ENCODE peak calls at places on chromosomes 12 and 14, in nine cellular contexts. One of them, this sample, is unnamed.

GRCh38 chr12:51694146-51694545 is 103.1 kb downstream of the SCN8A start:
- DNase-seq in tibial nerve: no peak
- DNase-seq in choroid plexus epithelial cell: no peak
- DNase-seq in tibial artery: no peak
- DNase-seq in Caco-2: peak
- DNase-seq in body of pancreas: no peak
- DNase-seq in AG09309: no peak
- DNase-seq in testis: no peak
- DNase-seq in CD8-positive, alpha-beta T cell: no peak
- DNase-seq in this sample: no peak

GRCh38 chr14:76640923-76641395 is 120.3 kb upstream of the VASH1 start:
- DNase-seq in tibial artery: no peak
- DNase-seq in tibial nerve: no peak
- DNase-seq in AG09309: no peak
- DNase-seq in testis: no peak
- DNase-seq in CD8-positive, alpha-beta T cell: no peak
- DNase-seq in Caco-2: no peak
- DNase-seq in choroid plexus epithelial cell: no peak
- DNase-seq in body of pancreas: no peak
- DNase-seq in this sample: no peak

GRCh38 chr14:76706811-76707210 is 54.5 kb upstream of the VASH1 start:
- DNase-seq in choroid plexus epithelial cell: no peak
- DNase-seq in CD8-positive, alpha-beta T cell: no peak
- DNase-seq in body of pancreas: no peak
- DNase-seq in AG09309: no peak
- DNase-seq in tibial artery: no peak
- DNase-seq in Caco-2: no peak
- DNase-seq in tibial nerve: no peak
- DNase-seq in testis: no peak
- DNase-seq in this sample: no peak

GRCh38 chr12:16189849-16190248 is 87.6 kb downstream of the SLC15A5 start:
- DNase-seq in choroid plexus epithelial cell: peak
- DNase-seq in CD8-positive, alpha-beta T cell: no peak
- DNase-seq in Caco-2: peak
- DNase-seq in AG09309: no peak
- DNase-seq in tibial artery: no peak
- DNase-seq in testis: no peak
- DNase-seq in tibial nerve: no peak
- DNase-seq in body of pancreas: no peak
- DNase-seq in this sample: no peak

GRCh38 chr14:94124582-94125377 is 4.6 kb downstream of the IFI27L2 start:
- DNase-seq in testis: peak
- DNase-seq in CD8-positive, alpha-beta T cell: no peak
- DNase-seq in tibial nerve: no peak
- DNase-seq in tibial artery: no peak
- DNase-seq in AG09309: no peak
- DNase-seq in choroid plexus epithelial cell: no peak
- DNase-seq in body of pancreas: no peak
- DNase-seq in Caco-2: no peak
- DNase-seq in this sample: no peak

GRCh38 chr12:91813701-91814100 is 331.9 kb downstream of the BTG1 start:
- DNase-seq in choroid plexus epithelial cell: no peak
- DNase-seq in tibial artery: no peak
- DNase-seq in CD8-positive, alpha-beta T cell: no peak
- DNase-seq in body of pancreas: no peak
- DNase-seq in testis: no peak
- DNase-seq in Caco-2: no peak
- DNase-seq in AG09309: peak
- DNase-seq in tibial nerve: no peak
- DNase-seq in this sample: no peak

GRCh38 chr12:51669996-51670395 is 79.0 kb downstream of the SCN8A start:
- DNase-seq in testis: no peak
- DNase-seq in body of pancreas: no peak
- DNase-seq in choroid plexus epithelial cell: no peak
- DNase-seq in CD8-positive, alpha-beta T cell: no peak
- DNase-seq in tibial nerve: no peak
- DNase-seq in Caco-2: no peak
- DNase-seq in tibial artery: no peak
- DNase-seq in AG09309: no peak
- DNase-seq in this sample: no peak

GRCh38 chr12:124231980-124232653 is 62.8 kb upstream of the RFLNA start:
- DNase-seq in choroid plexus epithelial cell: no peak
- DNase-seq in AG09309: no peak
- DNase-seq in testis: no peak
- DNase-seq in body of pancreas: no peak
- DNase-seq in Caco-2: peak
- DNase-seq in tibial artery: no peak
- DNase-seq in CD8-positive, alpha-beta T cell: no peak
- DNase-seq in tibial nerve: no peak
- DNase-seq in this sample: no peak

GRCh38 chr12:56935752-56936151 is 1.5 kb upstream of the SDR9C7 start:
- DNase-seq in Caco-2: no peak
- DNase-seq in AG09309: no peak
- DNase-seq in body of pancreas: no peak
- DNase-seq in testis: no peak
- DNase-seq in choroid plexus epithelial cell: no peak
- DNase-seq in tibial nerve: no peak
- DNase-seq in CD8-positive, alpha-beta T cell: no peak
- DNase-seq in tibial artery: no peak
- DNase-seq in this sample: no peak

GRCh38 chr12:101792046-101792931 is 38.5 kb downstream of the GNPTAB start:
- DNase-seq in testis: no peak
- DNase-seq in tibial nerve: no peak
- DNase-seq in Caco-2: peak
- DNase-seq in tibial artery: no peak
- DNase-seq in AG09309: no peak
- DNase-seq in choroid plexus epithelial cell: peak
- DNase-seq in CD8-positive, alpha-beta T cell: no peak
- DNase-seq in body of pancreas: no peak
- DNase-seq in this sample: no peak

GRCh38 chr14:74720526-74720925 is 7.6 kb downstream of the FCF1 start:
- DNase-seq in testis: no peak
- DNase-seq in AG09309: no peak
- DNase-seq in Caco-2: no peak
- DNase-seq in tibial artery: no peak
- DNase-seq in choroid plexus epithelial cell: peak
- DNase-seq in body of pancreas: no peak
- DNase-seq in tibial nerve: no peak
- DNase-seq in CD8-positive, alpha-beta T cell: no peak
- DNase-seq in this sample: no peak

GRCh38 chr12:40015360-40015759 is 90.5 kb downstream of the SLC2A13 start:
- DNase-seq in choroid plexus epithelial cell: no peak
- DNase-seq in testis: no peak
- DNase-seq in AG09309: no peak
- DNase-seq in tibial nerve: no peak
- DNase-seq in Caco-2: no peak
- DNase-seq in CD8-positive, alpha-beta T cell: no peak
- DNase-seq in body of pancreas: no peak
- DNase-seq in tibial artery: no peak
- DNase-seq in this sample: no peak

GRCh38 chr12:7154042-7154441 is 23.9 kb downstream of the CLSTN3 start:
- DNase-seq in tibial artery: no peak
- DNase-seq in body of pancreas: no peak
- DNase-seq in testis: no peak
- DNase-seq in tibial nerve: no peak
- DNase-seq in Caco-2: no peak
- DNase-seq in AG09309: no peak
- DNase-seq in CD8-positive, alpha-beta T cell: no peak
- DNase-seq in choroid plexus epithelial cell: no peak
- DNase-seq in this sample: no peak

GRCh38 chr12:115090783-115091182 is 406.8 kb upstream of the TBX3 start:
- DNase-seq in choroid plexus epithelial cell: no peak
- DNase-seq in Caco-2: no peak
- DNase-seq in tibial nerve: no peak
- DNase-seq in CD8-positive, alpha-beta T cell: no peak
- DNase-seq in body of pancreas: no peak
- DNase-seq in testis: no peak
- DNase-seq in AG09309: no peak
- DNase-seq in tibial artery: no peak
- DNase-seq in this sample: no peak

GRCh38 chr12:78157199-78157598 is 326.5 kb downstream of the NAV3 start:
- DNase-seq in testis: no peak
- DNase-seq in tibial artery: no peak
- DNase-seq in tibial nerve: no peak
- DNase-seq in Caco-2: no peak
- DNase-seq in AG09309: no peak
- DNase-seq in body of pancreas: no peak
- DNase-seq in CD8-positive, alpha-beta T cell: no peak
- DNase-seq in choroid plexus epithelial cell: no peak
- DNase-seq in this sample: no peak

GRCh38 chr14:64440494-64440893 is 24.8 kb upstream of the AKAP5 start:
- DNase-seq in choroid plexus epithelial cell: peak
- DNase-seq in CD8-positive, alpha-beta T cell: no peak
- DNase-seq in testis: no peak
- DNase-seq in tibial artery: no peak
- DNase-seq in Caco-2: no peak
- DNase-seq in AG09309: peak
- DNase-seq in body of pancreas: no peak
- DNase-seq in tibial nerve: no peak
- DNase-seq in this sample: no peak

GRCh38 chr14:73740921-73741326 is 26.7 kb upstream of the PNMA1 start:
- DNase-seq in choroid plexus epithelial cell: peak
- DNase-seq in tibial nerve: peak
- DNase-seq in AG09309: no peak
- DNase-seq in testis: peak
- DNase-seq in body of pancreas: peak
- DNase-seq in CD8-positive, alpha-beta T cell: no peak
- DNase-seq in tibial artery: peak
- DNase-seq in Caco-2: peak
- DNase-seq in this sample: no peak

GRCh38 chr14:105213396-105213795 is 32.3 kb upstream of the NUDT14 start:
- DNase-seq in AG09309: no peak
- DNase-seq in CD8-positive, alpha-beta T cell: no peak
- DNase-seq in Caco-2: no peak
- DNase-seq in tibial nerve: no peak
- DNase-seq in tibial artery: no peak
- DNase-seq in body of pancreas: no peak
- DNase-seq in testis: no peak
- DNase-seq in choroid plexus epithelial cell: no peak
- DNase-seq in this sample: no peak

GRCh38 chr12:34286934-34287333 is 264.6 kb downstream of the ALG10 start:
- DNase-seq in Caco-2: no peak
- DNase-seq in AG09309: no peak
- DNase-seq in tibial artery: no peak
- DNase-seq in testis: no peak
- DNase-seq in CD8-positive, alpha-beta T cell: no peak
- DNase-seq in tibial nerve: no peak
- DNase-seq in choroid plexus epithelial cell: no peak
- DNase-seq in body of pancreas: no peak
- DNase-seq in this sample: no peak

DNA sequence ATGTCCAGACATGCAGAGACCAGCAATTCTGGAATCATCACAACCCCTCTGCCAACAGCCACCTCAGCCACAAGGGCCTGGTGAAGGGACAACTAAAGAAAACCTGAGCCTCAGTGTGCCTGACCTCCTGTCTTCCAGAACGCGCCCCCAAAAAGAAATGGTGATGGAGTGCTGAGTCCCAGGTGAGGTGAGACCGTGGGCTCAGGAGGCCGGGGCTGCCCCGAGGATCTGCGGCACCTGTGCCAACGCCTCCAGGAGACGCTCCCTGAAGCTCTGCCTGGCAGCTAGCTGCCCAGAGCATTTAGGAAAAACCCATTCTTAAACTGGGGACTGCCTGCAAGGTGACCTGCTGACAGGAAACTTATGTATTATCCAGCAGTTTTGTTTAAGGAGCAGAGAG is 51.2 kb downstream of the CDC42BPB start:
- DNase-seq in body of pancreas: no peak
- DNase-seq in AG09309: no peak
- DNase-seq in tibial artery: no peak
- DNase-seq in tibial nerve: no peak
- DNase-seq in Caco-2: no peak
- DNase-seq in choroid plexus epithelial cell: no peak
- DNase-seq in testis: no peak
- DNase-seq in CD8-positive, alpha-beta T cell: no peak
- DNase-seq in this sample: no peak
- TF ChIP-seq CTCF in body of pancreas: no peak
- TF ChIP-seq CTCF in AG09309: no peak
- TF ChIP-seq CTCF in tibial artery: no peak
- TF ChIP-seq CTCF in tibial nerve: no peak
- TF ChIP-seq CTCF in Caco-2: no peak
- TF ChIP-seq CTCF in choroid plexus epithelial cell: no peak
- TF ChIP-seq CTCF in testis: no peak
- TF ChIP-seq CTCF in CD8-positive, alpha-beta T cell: no peak
- TF ChIP-seq CTCF in this sample: no peak

DNA sequence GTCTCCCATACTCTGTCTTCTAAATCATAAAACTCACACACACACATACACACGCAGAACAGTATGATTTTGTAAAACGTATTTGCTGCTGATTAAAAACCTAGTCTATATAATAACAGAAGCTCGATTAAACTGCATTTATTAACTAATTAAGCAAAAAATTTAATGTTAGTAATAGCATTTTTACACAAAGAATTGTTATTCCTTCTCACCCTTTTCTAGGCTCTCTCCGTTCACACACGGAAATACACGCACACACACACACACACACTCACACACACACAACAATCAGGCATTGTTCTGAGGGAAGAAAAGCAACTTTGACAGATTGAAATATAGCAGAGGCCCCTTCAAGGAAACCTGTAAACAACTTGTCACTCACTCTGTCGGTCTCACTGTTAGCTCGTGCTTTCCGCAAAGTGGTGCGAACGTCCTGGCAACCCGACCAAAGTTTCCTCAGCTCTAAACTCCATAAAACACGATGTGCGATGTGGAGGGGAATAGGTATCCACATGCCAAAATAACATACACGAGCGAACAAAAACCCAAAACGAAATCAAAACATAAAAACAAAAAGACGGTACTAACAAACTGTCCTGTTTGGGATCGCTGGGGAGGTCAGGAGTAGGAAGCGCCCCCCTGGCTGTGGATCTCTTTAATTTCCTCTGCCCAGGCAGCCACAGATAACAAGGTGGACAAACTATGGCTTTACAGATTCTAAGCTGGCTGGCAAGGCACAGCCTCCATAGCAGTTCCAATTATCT is 723 bp upstream of the SOX5 start:
- DNase-seq in testis: peak
- DNase-seq in tibial nerve: peak
- DNase-seq in body of pancreas: no peak
- DNase-seq in tibial artery: peak
- DNase-seq in Caco-2: no peak
- DNase-seq in AG09309: no peak
- DNase-seq in CD8-positive, alpha-beta T cell: no peak
- DNase-seq in choroid plexus epithelial cell: peak
- DNase-seq in this sample: no peak
- TF ChIP-seq CTCF in testis: no peak
- TF ChIP-seq CTCF in tibial nerve: no peak
- TF ChIP-seq CTCF in body of pancreas: no peak
- TF ChIP-seq CTCF in tibial artery: no peak
- TF ChIP-seq CTCF in Caco-2: peak
- TF ChIP-seq CTCF in AG09309: no peak
- TF ChIP-seq CTCF in CD8-positive, alpha-beta T cell: no peak
- TF ChIP-seq CTCF in choroid plexus epithelial cell: no peak
- TF ChIP-seq CTCF in this sample: no peak

GRCh38 chr12:75727577-75727976 is 216.2 kb upstream of the KRR1 start:
- DNase-seq in tibial nerve: no peak
- DNase-seq in AG09309: no peak
- DNase-seq in Caco-2: peak
- DNase-seq in body of pancreas: no peak
- DNase-seq in tibial artery: no peak
- DNase-seq in choroid plexus epithelial cell: peak
- DNase-seq in CD8-positive, alpha-beta T cell: no peak
- DNase-seq in testis: no peak
- DNase-seq in this sample: no peak
- TF ChIP-seq CTCF in tibial nerve: no peak
- TF ChIP-seq CTCF in AG09309: no peak
- TF ChIP-seq CTCF in Caco-2: no peak
- TF ChIP-seq CTCF in body of pancreas: no peak
- TF ChIP-seq CTCF in tibial artery: no peak
- TF ChIP-seq CTCF in choroid plexus epithelial cell: no peak
- TF ChIP-seq CTCF in CD8-positive, alpha-beta T cell: no peak
- TF ChIP-seq CTCF in testis: no peak
- TF ChIP-seq CTCF in this sample: no peak

GRCh38 chr12:119786539-119786938 is 90.6 kb downstream of the CIT start:
- DNase-seq in Caco-2: no peak
- DNase-seq in AG09309: no peak
- DNase-seq in choroid plexus epithelial cell: no peak
- DNase-seq in testis: no peak
- DNase-seq in tibial artery: no peak
- DNase-seq in body of pancreas: no peak
- DNase-seq in tibial nerve: no peak
- DNase-seq in CD8-positive, alpha-beta T cell: no peak
- DNase-seq in this sample: no peak
- TF ChIP-seq CTCF in Caco-2: no peak
- TF ChIP-seq CTCF in AG09309: no peak
- TF ChIP-seq CTCF in choroid plexus epithelial cell: no peak
- TF ChIP-seq CTCF in testis: no peak
- TF ChIP-seq CTCF in tibial artery: no peak
- TF ChIP-seq CTCF in body of pancreas: no peak
- TF ChIP-seq CTCF in tibial nerve: no peak
- TF ChIP-seq CTCF in CD8-positive, alpha-beta T cell: no peak
- TF ChIP-seq CTCF in this sample: no peak

This sample was measured in activated B cell treated with CpG ODN at 0.5 μM for 24 hours.